ENCODE peak calls at places on chromosomes 5 and 9, in ten cellular contexts. N is HCT116, K is heart left ventricle, H is right lobe of liver, Z is A549, F is body of pancreas, U is HepG2, S is upper lobe of left lung, A is K562, B is IMR-90. L is an unnamed sample.

GRCh38 chr9:81125446-81126092 is 563.8 kb downstream of the TLE1 start:
- ATAC-seq in A (no peak), H (no peak), N (no peak), F (no peak), S (no peak), U (no peak), K (no peak), B (peak), Z (peak), L (no peak)

GRCh38 chr5:111950660-111951059 is 193.7 kb upstream of the NREP start:
- ATAC-seq in A (no peak), S (peak), B (no peak), U (no peak), H (no peak), F (no peak), N (no peak), Z (no peak), K (no peak), L (no peak)

GRCh38 chr9:1871486-1872181 is 143.5 kb upstream of the SMARCA2 start:
- ATAC-seq in K (no peak), Z (no peak), A (peak), S (no peak), U (peak), F (no peak), N (no peak), H (no peak), B (no peak), L (no peak)

GRCh38 chr5:132301341-132302274 is 7.4 kb downstream of the SLC22A4 start:
- ATAC-seq in S (peak), Z (peak), A (peak), H (peak), U (peak), F (peak), K (peak), B (no peak), N (no peak), L (no peak)

GRCh38 chr5:77642915-77643653 is 4.6 kb upstream of the OTP start:
- ATAC-seq in U (no peak), A (no peak), N (no peak), H (no peak), K (no peak), F (no peak), Z (no peak), S (no peak), B (no peak), L (no peak)

GRCh38 chr5:54831233-54831632 is 154.2 kb downstream of the ESM1 start:
- ATAC-seq in F (no peak), A (no peak), Z (no peak), H (no peak), B (no peak), S (no peak), K (peak), N (no peak), U (no peak), L (no peak)

GRCh38 chr9:20552874-20553624 is 69.2 kb downstream of the MLLT3 start:
- ATAC-seq in U (no peak), B (peak), A (no peak), F (no peak), H (no peak), N (no peak), Z (peak), S (no peak), K (no peak), L (no peak)

GRCh38 chr9:94644543-94644942 is 5.2 kb upstream of the FBP1 start:
- ATAC-seq in S (no peak), H (no peak), F (no peak), B (no peak), Z (no peak), N (no peak), U (no peak), K (peak), A (no peak), L (no peak)

GRCh38 chr9:137691648-137692357 is 73.0 kb downstream of the EHMT1 start:
- ATAC-seq in S (peak), B (no peak), N (no peak), U (no peak), F (no peak), H (no peak), A (no peak), K (no peak), Z (no peak), L (no peak)

GRCh38 chr5:114391321-114391720 is 29.5 kb downstream of the KCNN2 start:
- ATAC-seq in H (peak), K (no peak), N (no peak), Z (no peak), B (peak), S (no peak), A (no peak), U (no peak), F (no peak), L (no peak)

GRCh38 chr5:145811834-145812625 is 23.1 kb downstream of the PRELID2 start:
- ATAC-seq in A (peak), H (peak), N (peak), U (peak), Z (peak), K (no peak), S (no peak), B (peak), F (peak), L (no peak)

GRCh38 chr9:122364117-122364782 is 6.6 kb upstream of the PTGS1 start:
- ATAC-seq in F (no peak), N (no peak), A (no peak), U (no peak), B (peak), K (no peak), Z (no peak), H (no peak), S (no peak), L (no peak)

GRCh38 chr5:132764671-132765070 is 12.4 kb downstream of the SEPTIN8 start:
- ATAC-seq in A (no peak), K (no peak), S (no peak), N (no peak), B (no peak), H (no peak), F (no peak), Z (no peak), U (no peak), L (no peak)

GRCh38 chr5:81835813-81836458 is 85.0 kb upstream of the SSBP2 start:
- ATAC-seq in U (no peak), A (no peak), F (peak), H (no peak), N (no peak), Z (no peak), S (no peak), B (no peak), K (no peak), L (no peak)

GRCh38 chr5:128782446-128782845 is 182.8 kb upstream of the SLC27A6 start:
- ATAC-seq in H (peak), K (peak), B (peak), A (no peak), F (no peak), N (peak), U (no peak), S (peak), Z (peak), L (peak)

GRCh38 chr5:63249960-63250359 is 671.3 kb downstream of the LRRC70 start:
- ATAC-seq in F (no peak), U (no peak), N (no peak), K (no peak), Z (no peak), H (peak), A (no peak), B (no peak), S (no peak), L (no peak)

GRCh38 chr5:56918054-56918453 is 8.7 kb downstream of the SETD9 start:
- ATAC-seq in K (no peak), S (no peak), U (peak), B (no peak), N (no peak), H (peak), F (no peak), A (peak), Z (peak), L (no peak)

GRCh38 chr5:19902316-19902934 is 85.6 kb downstream of the CDH18 start:
- ATAC-seq in S (no peak), B (no peak), N (no peak), H (no peak), K (no peak), F (no peak), A (no peak), U (peak), Z (no peak), L (no peak)

GRCh38 chr5:14937277-14937676 is 65.7 kb upstream of the ANKH start:
- ATAC-seq in U (no peak), B (no peak), Z (no peak), N (no peak), S (peak), A (no peak), H (peak), F (no peak), K (no peak), L (peak)

GRCh38 chr5:114417519-114417918 is 55.6 kb downstream of the KCNN2 start:
- ATAC-seq in N (no peak), Z (no peak), B (no peak), U (no peak), S (no peak), K (no peak), A (no peak), F (no peak), H (peak), L (no peak)

GRCh38 chr5:92713361-92713875 is 867.6 kb downstream of the NR2F1-AS1 start:
- ATAC-seq in N (no peak), H (peak), K (no peak), S (no peak), Z (no peak), U (no peak), B (no peak), A (no peak), F (no peak), L (no peak)

GRCh38 chr5:175521313-175521833 is 43.0 kb downstream of the SFXN1 start:
- ATAC-seq in H (no peak), Z (no peak), A (no peak), U (no peak), S (no peak), B (no peak), N (no peak), F (no peak), K (no peak), L (no peak)

GRCh38 chr5:90645024-90645610 is 86.5 kb downstream of the ADGRV1 start:
- ATAC-seq in A (peak), S (no peak), H (no peak), B (no peak), U (peak), K (no peak), N (peak), F (no peak), Z (no peak), L (no peak)

GRCh38 chr5:172283020-172283861 is at the start of gene UBTD2:
- ATAC-seq in S (peak), B (peak), Z (peak), F (peak), A (peak), H (peak), N (peak), U (peak), K (peak), L (peak)

GRCh38 chr5:38207343-38207742 is 51.0 kb upstream of the EGFLAM start:
- ATAC-seq in Z (peak), K (no peak), A (peak), N (no peak), H (peak), U (peak), S (no peak), B (no peak), F (no peak), L (no peak)

GRCh38 chr5:150636391-150637244 is 3.8 kb upstream of the SYNPO start:
- ATAC-seq in U (no peak), F (no peak), B (no peak), N (peak), Z (peak), K (no peak), H (peak), A (no peak), S (no peak), L (no peak)

GRCh38 chr5:92401492-92401891 is 1018.4 kb upstream of the ARRDC3 start:
- ATAC-seq in N (no peak), B (no peak), A (no peak), U (no peak), Z (no peak), S (no peak), H (no peak), K (no peak), F (no peak), L (no peak)

GRCh38 chr5:180304431-180305375 is 12.8 kb upstream of the MAPK9 start:
- ATAC-seq in A (no peak), Z (no peak), H (no peak), K (peak), N (no peak), B (no peak), S (peak), U (peak), F (no peak), L (no peak)

GRCh38 chr5:110872200-110872599 is 133.4 kb downstream of the SLC25A46 start:
- ATAC-seq in N (no peak), K (no peak), S (peak), F (no peak), Z (no peak), U (no peak), H (no peak), A (no peak), B (no peak), L (peak)

GRCh38 chr5:173917788-173918786 is 29.9 kb downstream of the CPEB4 start:
- ATAC-seq in U (peak), K (peak), B (peak), N (peak), A (peak), S (peak), Z (peak), F (peak), H (peak), L (peak)
- TF ChIP-seq POLR2A in U (peak), K (no peak), B (peak), N (peak), A (peak), S (peak), Z (peak), F (no peak), H (no peak), L (peak)

DNA sequence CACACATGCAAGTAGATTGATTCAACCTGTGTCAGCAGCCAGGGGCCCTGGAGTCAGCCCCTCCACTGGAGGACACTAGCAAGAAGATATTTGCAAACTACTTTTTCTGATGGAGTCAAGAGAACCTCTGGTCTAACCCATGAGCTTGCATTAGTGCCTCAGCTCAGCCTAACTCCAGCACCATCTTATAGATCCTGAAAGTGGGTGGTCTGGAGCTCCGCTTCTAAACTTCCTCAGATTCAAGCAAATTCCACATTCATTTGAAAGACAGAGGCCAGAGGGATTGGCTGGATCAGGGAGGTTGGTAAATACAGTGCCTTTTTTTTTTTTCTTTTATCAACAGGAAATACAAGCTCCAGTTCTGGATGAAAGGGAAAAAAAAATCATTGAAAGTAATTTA is 99.9 kb downstream of the ENC1 start:
- ATAC-seq in N (no peak), Z (no peak), A (no peak), U (no peak), H (peak), F (peak), K (no peak), S (no peak), B (no peak), L (no peak)
- TF ChIP-seq POLR2A in N (no peak), Z (no peak), A (no peak), U (no peak), H (no peak), F (no peak), K (no peak), S (no peak), B (no peak), L (no peak)

DNA sequence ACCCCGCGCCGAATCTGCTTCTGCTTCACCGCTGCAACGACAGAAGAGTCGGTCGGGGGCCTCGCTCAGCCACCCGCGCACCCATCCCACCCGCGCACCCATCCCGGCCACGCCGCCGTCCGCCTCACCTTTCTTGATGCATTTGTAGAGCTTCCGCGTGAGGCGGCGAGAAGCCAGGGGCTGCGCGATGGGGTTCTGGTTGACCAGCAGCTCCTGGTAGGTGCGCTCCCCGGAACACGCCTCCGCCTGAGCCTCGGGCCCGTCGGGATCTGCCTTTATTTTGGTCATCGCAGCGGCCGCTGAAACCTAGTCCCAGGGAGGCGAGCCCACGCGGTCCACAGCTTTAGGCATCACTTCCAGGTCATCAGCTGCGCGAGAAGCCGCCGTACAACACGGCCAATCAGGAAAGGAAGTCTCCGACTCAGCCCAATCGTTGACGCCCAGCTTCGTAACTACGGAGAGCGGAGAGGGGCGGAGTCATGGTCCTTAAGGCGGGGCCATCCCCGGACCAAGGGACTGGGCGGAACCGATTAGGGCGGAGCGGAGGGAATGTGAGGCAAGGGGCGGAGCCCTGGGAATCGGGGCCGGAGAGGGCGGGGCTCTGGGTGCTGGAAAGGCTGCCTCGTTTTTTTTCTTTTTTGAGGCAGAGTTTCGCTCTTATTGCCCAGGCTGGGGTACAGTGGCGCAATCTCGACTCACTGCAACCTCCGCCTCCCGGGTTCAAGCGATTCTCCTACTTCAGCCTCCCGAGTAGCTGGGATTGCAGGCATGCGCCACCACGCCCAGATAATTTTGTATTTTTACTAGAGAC is at the start of gene NHP2:
- ATAC-seq in B (peak), A (peak), K (peak), F (peak), N (peak), H (peak), Z (peak), S (peak), U (peak), L (peak)
- TF ChIP-seq POLR2A in B (peak), A (peak), K (no peak), F (peak), N (peak), H (peak), Z (peak), S (no peak), U (peak), L (peak)

GRCh38 chr9:98797491-98797890 is 1.1 kb upstream of the ANKS6 start:
- ATAC-seq in F (no peak), B (no peak), Z (no peak), H (no peak), N (no peak), S (no peak), A (no peak), U (no peak), K (no peak), L (no peak)

GRCh38 chr9:98795295-98795955 is 930 bp downstream of the ANKS6 start:
- ATAC-seq in B (no peak), Z (no peak), S (no peak), A (no peak), N (no peak), F (no peak), K (no peak), U (no peak), H (no peak), L (no peak)

GRCh38 chr9:98795970-98796363 is 388 bp downstream of the ANKS6 start:
- ATAC-seq in Z (peak), S (peak), K (no peak), F (peak), A (peak), B (peak), H (peak), N (peak), U (peak), L (peak)

GRCh38 chr9:98798254-98798653 is 1.9 kb upstream of the ANKS6 start:
- ATAC-seq in B (no peak), H (no peak), Z (no peak), F (no peak), U (no peak), N (no peak), S (no peak), K (no peak), A (no peak), L (no peak)

DNA sequence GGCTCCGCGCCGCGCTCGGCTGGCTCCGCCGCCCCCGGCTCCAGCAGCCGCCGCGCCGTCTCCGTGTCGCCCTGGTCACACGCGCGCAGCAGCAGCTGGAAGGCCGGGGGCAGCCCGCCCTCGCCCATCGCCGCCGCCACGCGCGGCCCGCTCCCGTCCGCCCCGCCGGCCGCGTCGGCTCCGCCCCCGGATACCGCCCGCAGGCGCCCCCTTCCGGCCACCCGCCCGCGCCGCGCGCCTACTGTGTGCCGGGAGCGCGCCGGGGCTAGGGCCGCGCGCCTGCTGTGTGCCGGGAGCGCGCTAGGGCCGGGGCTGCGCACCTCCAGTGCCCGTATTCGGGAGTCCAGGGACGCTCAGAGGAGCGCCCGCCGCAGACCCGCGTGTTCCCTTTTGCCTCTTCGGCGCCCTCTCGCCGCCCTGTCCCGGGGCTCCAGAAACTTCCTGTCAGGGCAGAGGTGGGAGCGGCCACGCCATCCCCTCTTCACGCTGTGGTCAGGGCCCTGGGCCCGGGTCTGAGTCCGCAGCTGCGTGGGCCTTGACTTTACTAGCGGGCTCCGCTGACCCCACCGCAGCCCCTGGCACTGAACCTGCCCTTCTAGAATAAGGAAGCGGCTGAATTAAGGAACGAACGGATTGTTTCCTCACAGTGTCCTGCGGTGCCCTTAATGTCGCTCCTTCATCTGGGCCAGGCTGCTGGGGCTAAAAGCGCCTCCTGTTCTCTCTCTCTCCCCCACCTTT is at the start of gene ANKS6:
- ATAC-seq in U (peak), S (peak), Z (peak), F (peak), N (peak), K (peak), B (peak), H (peak), A (peak), L (peak)
- TF ChIP-seq POLR2A in U (no peak), S (no peak), Z (peak), F (peak), N (peak), K (no peak), B (no peak), H (no peak), A (peak), L (peak)

DNA sequence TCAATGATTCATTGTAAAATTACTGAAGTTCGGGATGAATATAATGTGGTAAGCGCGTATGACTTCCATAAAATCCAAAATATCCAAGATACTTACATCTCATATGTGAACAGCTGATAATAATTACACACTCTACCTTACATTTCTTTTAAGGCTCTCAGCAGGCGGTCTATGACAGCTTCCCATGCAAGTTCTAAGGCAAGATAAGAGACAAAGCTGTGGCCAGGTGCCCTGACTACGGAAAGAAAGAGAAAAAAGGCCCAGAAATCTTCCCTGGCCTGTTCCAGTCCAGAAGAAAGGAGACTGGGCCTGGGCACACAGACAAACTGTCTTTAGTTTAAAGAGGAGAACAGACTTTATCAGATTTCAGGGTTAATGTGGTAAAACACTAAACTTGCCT is 69.1 kb downstream of the ARSB start:
- ATAC-seq in S (no peak), A (no peak), Z (no peak), F (peak), K (no peak), N (no peak), U (no peak), B (no peak), H (no peak), L (no peak)
- TF ChIP-seq POLR2A in S (no peak), A (no peak), Z (no peak), F (no peak), K (no peak), N (no peak), U (no peak), B (no peak), H (no peak), L (no peak)

GRCh38 chr9:121269030-121269887 is 1.3 kb downstream of the GSN start:
- ATAC-seq in U (peak), Z (peak), H (peak), F (peak), K (peak), A (peak), S (peak), B (peak), N (no peak), L (peak)
- TF ChIP-seq POLR2A in U (no peak), Z (no peak), H (no peak), F (no peak), K (no peak), A (no peak), S (no peak), B (no peak), N (no peak), L (peak)

L was measured in gastroesophageal sphincter.